ENCODE peak calls at places on chromosomes 13 and 19, in four cellular contexts. K, X, V and H are unnamed samples.

GRCh38 chr13:51419015-51419636 is 33.7 kb downstream of the INTS6 start:
- DNase-seq in K (no peak), X (no peak), V (no peak), H (no peak)

GRCh38 chr19:5889288-5889971 is 14.2 kb downstream of the NDUFA11 start:
- DNase-seq in K (no peak), X (no peak), V (no peak), H (no peak)

GRCh38 chr13:93987458-93987857 is 492.0 kb downstream of the DCT start:
- DNase-seq in K (no peak), X (no peak), V (no peak), H (no peak)

GRCh38 chr19:38099966-38100365 is 124.1 kb downstream of the DPF1 start:
- DNase-seq in K (no peak), X (no peak), V (no peak), H (no peak)

GRCh38 chr13:60013166-60013565 is 150.6 kb downstream of the DIAPH3 start:
- DNase-seq in K (no peak), X (no peak), V (no peak), H (no peak)

GRCh38 chr19:29832801-29833200 is 21.0 kb downstream of the CCNE1 start:
- DNase-seq in K (no peak), X (no peak), V (no peak), H (no peak)

GRCh38 chr13:103200118-103200885 is 134.1 kb upstream of the SLC10A2 start:
- DNase-seq in K (no peak), X (no peak), V (no peak), H (no peak)

GRCh38 chr13:59531571-59532091 is 632.1 kb downstream of the DIAPH3 start:
- DNase-seq in K (peak), X (peak), V (peak), H (peak)

GRCh38 chr13:21541271-21541670 is 62.7 kb downstream of the MICU2 start:
- DNase-seq in K (no peak), X (no peak), V (no peak), H (no peak)

GRCh38 chr13:41411536-41411935 is 45.8 kb upstream of the RGCC start:
- DNase-seq in K (no peak), X (peak), V (no peak), H (no peak)

GRCh38 chr13:52652170-52652979 is at the start of gene SUGT1:
- DNase-seq in K (peak), X (peak), V (peak), H (peak)

GRCh38 chr13:92951273-92951820 is 275.3 kb upstream of the GPC6 start:
- DNase-seq in K (no peak), X (no peak), V (no peak), H (no peak)

GRCh38 chr19:18975011-18975410 is 34.0 kb upstream of the HOMER3 start:
- DNase-seq in K (no peak), X (no peak), V (no peak), H (no peak)

GRCh38 chr13:76330756-76331155 is 555.4 kb downstream of the KCTD12 start:
- DNase-seq in K (no peak), X (no peak), V (no peak), H (no peak)

DNA sequence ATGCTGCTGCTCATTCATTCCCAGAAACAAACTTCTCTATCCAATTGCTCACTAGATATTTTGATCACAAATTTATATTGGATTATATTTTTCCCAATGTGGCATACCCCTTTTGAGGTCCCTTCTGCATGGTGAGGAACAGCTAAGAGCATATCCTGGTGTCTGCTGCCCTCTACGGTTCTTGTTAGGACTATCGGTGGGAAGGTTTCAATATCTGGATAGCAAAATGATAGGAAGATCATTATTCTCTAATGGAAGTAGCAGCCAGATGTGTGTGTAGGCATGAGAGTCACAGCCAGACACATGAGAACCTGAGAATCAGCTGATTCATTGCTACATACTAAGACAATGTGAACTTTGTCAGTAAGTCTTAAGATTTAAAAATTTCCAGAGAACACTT is 1422.4 kb upstream of the MIR17HG start:
- DNase-seq in K (no peak), X (no peak), V (no peak), H (no peak)
- TF ChIP-seq CTCF in K (no peak), X (no peak), V (peak), H (no peak)

GRCh38 chr13:114132419-114133121 is at the start of gene RASA3:
- DNase-seq in K (peak), X (peak), V (peak), H (peak)
- TF ChIP-seq POLR2A in K (peak), X (peak), V (no peak), H (no peak)

GRCh38 chr19:17488593-17489391 is 18.5 kb downstream of the SLC27A1 start:
- DNase-seq in K (peak), X (no peak), V (peak), H (no peak)
- TF ChIP-seq CTCF in K (no peak), X (no peak), V (peak), H (no peak)

GRCh38 chr19:32580901-32581703 is at the start of gene PDCD5:
- DNase-seq in K (peak), X (peak), V (peak), H (peak)
- TF ChIP-seq POLR2A in K (peak), X (peak), V (peak), H (peak)

GRCh38 chr19:42322305-42322704 is 3.1 kb upstream of the MEGF8 start:
- DNase-seq in K (no peak), X (no peak), V (no peak), H (no peak)

GRCh38 chr19:42325308-42325895 is at the start of gene MEGF8:
- DNase-seq in K (peak), X (peak), V (peak), H (peak)

GRCh38 chr19:42323473-42323851 is 2.0 kb upstream of the MEGF8 start:
- DNase-seq in K (no peak), X (no peak), V (no peak), H (no peak)

GRCh38 chr19:42324655-42325307 is 654 bp upstream of the MEGF8 start:
- DNase-seq in K (peak), X (no peak), V (no peak), H (no peak)

GRCh38 chr19:42323852-42324654 is 1.4 kb upstream of the MEGF8 start:
- DNase-seq in K (peak), X (no peak), V (peak), H (no peak)
- TF ChIP-seq CTCF in K (no peak), X (no peak), V (no peak), H (no peak)

DNA sequence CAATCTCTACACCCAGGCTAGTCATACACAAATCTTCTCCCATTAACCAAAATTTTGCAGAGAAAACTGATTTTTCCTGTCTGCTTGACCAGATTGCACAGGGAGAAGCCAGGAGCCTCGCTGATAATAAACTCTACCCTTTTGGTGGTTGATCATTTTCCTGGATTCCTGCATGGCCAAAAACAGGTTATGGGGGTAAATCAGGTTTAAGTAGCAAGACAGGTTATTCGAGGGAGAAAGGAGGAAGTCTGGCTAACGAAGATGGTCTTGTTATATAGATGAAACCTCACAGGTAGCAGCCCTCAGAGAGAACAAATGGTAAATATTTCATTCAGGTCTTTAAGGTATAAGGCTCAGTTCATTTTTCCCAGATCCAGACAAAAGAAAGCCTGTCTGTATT is 16.0 kb upstream of the CEACAM6 start:
- DNase-seq in K (no peak), X (no peak), V (no peak), H (no peak)
- TF ChIP-seq POLR2A in K (no peak), X (no peak), V (no peak), H (no peak)

GRCh38 chr19:13299838-13300237 is 149.6 kb downstream of the IER2 start:
- DNase-seq in K (no peak), X (no peak), V (no peak), H (no peak)
- TF ChIP-seq CTCF in K (no peak), X (no peak), V (no peak), H (no peak)

DNA sequence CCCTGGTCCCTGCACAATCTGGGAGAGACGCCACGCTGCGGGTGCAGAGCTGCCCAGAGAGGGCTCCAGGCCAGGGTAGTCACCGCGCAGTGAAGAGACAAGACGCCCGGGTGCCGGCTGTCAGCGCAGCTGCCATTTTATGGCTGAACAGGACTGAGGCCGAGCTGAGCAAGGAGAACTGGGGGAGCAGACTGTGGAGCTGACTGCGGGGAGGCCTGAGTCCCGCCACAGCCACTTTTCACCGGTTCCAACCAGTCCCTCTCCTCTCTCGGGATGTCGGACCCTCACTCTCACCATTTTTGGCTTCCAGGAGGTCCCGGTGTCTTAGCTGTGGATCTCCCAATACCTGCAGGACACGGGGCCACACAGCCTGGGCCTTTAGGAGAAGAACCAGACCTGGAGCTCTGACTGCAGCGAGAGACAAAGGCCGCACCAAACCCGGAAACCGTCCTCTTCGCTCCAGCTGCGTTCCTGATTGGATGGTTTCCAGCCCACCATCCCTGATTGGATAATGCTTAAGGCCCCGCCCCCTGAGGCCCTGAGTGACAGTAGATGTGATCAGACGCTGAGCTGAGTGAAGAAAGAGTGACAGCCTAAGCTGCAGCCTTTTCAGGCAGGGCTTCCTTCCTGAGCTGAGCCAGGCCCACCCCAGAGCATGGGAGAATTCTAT is at the start of gene ZNF626:
- DNase-seq in K (peak), X (peak), V (peak), H (peak)
- TF ChIP-seq POLR2A in K (peak), X (peak), V (peak), H (peak)

DNA sequence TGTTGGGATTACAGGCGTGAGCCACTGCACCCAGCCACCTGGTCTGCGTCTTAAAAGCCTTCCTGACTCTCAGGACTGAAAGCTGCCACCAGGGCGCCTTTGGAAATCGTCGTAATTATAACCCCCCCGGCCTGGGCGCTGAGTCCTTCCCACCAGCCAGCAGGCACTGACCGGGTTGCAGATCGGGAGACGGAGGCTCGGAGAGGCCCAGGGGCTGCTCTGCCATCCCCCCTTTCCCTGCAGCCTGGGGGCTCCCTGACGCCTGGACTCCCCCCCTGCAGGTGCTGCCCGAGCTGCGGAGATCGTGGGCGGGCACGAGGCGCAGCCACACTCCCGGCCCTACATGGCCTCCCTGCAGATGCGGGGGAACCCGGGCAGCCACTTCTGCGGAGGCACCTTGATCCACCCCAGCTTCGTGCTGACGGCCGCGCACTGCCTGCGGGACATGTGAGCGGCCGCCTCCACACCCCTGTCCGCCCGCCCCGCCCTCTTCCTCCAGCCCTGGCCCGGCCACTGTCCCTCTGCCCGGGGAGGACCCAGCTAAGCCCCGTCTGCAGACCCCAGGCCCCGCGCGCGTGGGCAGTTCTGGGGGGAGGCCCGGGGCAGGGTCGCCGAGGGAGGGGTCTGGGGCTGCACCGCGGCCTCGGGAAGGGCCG is 2.5 kb downstream of the PRTN3 start:
- DNase-seq in K (peak), X (no peak), V (no peak), H (no peak)
- TF ChIP-seq CTCF in K (no peak), X (no peak), V (no peak), H (no peak)

GRCh38 chr13:33109801-33110200 is 93.6 kb downstream of the KL start:
- DNase-seq in K (no peak), X (no peak), V (no peak), H (no peak)
- TF ChIP-seq POLR2A in K (no peak), X (no peak), V (no peak), H (no peak)